ENCODE peak calls at places on chromosome 2, in seven cellular contexts. G is endodermal cell, M is Ammon's horn, T is progenitor cell of endocrine pancreas, Y is hypothalamus, J is kidney, I is NCI-H460. E is an unnamed sample.

GRCh38 chr2:145685323-145686050 is 1165.6 kb upstream of the ZEB2 start:
- DNase-seq in G (no peak), M (no peak), T (no peak), Y (no peak), J (no peak), I (no peak), E (peak; percentile 86)

GRCh38 chr2:100104718-100105677 is 37.4 kb downstream of the AFF3 start:
- DNase-seq in G (peak; percentile 71), M (peak; percentile 20), T (peak; percentile 15), Y (no peak), J (no peak), I (no peak), E (no peak)

GRCh38 chr2:219513787-219514186 is 495 bp upstream of the ASIC4 start:
- DNase-seq in G (peak; percentile 54), M (no peak), T (no peak), Y (no peak), J (no peak), I (no peak), E (no peak)

GRCh38 chr2:10166489-10167295 is 44.2 kb downstream of the RRM2 start:
- DNase-seq in G (peak; percentile 33), M (peak; percentile 73), T (no peak), Y (no peak), J (no peak), I (no peak), E (no peak)

GRCh38 chr2:64807417-64807816 is 153.7 kb upstream of the SERTAD2 start:
- DNase-seq in G (no peak), M (peak; percentile 7), T (no peak), Y (no peak), J (no peak), I (peak; percentile 18), E (peak; percentile 96)

GRCh38 chr2:100399714-100400113 is 17.8 kb downstream of the CHST10 start:
- DNase-seq in G (no peak), M (no peak), T (no peak), Y (no peak), J (no peak), I (no peak), E (no peak)

GRCh38 chr2:20138696-20139095 is 86.2 kb downstream of the SDC1 start:
- DNase-seq in G (no peak), M (no peak), T (no peak), Y (no peak), J (no peak), I (no peak), E (no peak)

GRCh38 chr2:235766206-235766794 is 272.5 kb downstream of the AGAP1 start:
- DNase-seq in G (peak; percentile 85), M (peak; percentile 82), T (peak; percentile 50), Y (peak; percentile 66), J (no peak), I (peak; percentile 76), E (peak; percentile 92)

GRCh38 chr2:220127857-220128256 is 500.4 kb downstream of the SLC4A3 start:
- DNase-seq in G (no peak), M (no peak), T (no peak), Y (no peak), J (no peak), I (no peak), E (no peak)

GRCh38 chr2:218876562-218877219 is 4.0 kb upstream of the WNT10A start:
- DNase-seq in G (peak; percentile 96), M (peak; percentile 73), T (peak; percentile 61), Y (peak; percentile 55), J (peak; percentile 78), I (peak; percentile 72), E (peak; percentile 86)

GRCh38 chr2:100038019-100038418 is 104.4 kb downstream of the AFF3 start:
- DNase-seq in G (peak; percentile 61), M (no peak), T (no peak), Y (no peak), J (no peak), I (no peak), E (no peak)

GRCh38 chr2:19120181-19120580 is 238.2 kb downstream of the OSR1 start:
- DNase-seq in G (no peak), M (no peak), T (no peak), Y (peak; percentile 35), J (no peak), I (no peak), E (no peak)

GRCh38 chr2:217653240-217653639 is 349.6 kb downstream of the TNS1 start:
- DNase-seq in G (no peak), M (peak; percentile 67), T (no peak), Y (no peak), J (peak; percentile 91), I (peak; percentile 70), E (peak; percentile 96)